ENCODE peak calls at places on chromosome 15, in five cellular contexts. P is NCI-H1105 treated with DMSO at 0.1 percent for 48 hours; D is T-helper 2 cell; M is activated CD8-positive, alpha-beta T cell treated with anti-CD3 and anti-CD28 coated beads for 36 hours; K is astrocyte of the spinal cord. T is an unnamed sample.

GRCh38 chr15:80893777-80894176 is 95.8 kb downstream of the MESD start:
- DNase-seq in K (no peak), M (no peak), P (no peak), D (no peak), T (no peak)

GRCh38 chr15:75123395-75123794 is 78.3 kb upstream of the C15orf39 start:
- DNase-seq in P (no peak), K (peak; percentile 86), D (no peak), M (no peak), T (peak; percentile 70)

GRCh38 chr15:72285402-72285801 is 13.0 kb upstream of the PARP6 start:
- DNase-seq in D (no peak), M (no peak), P (no peak), K (no peak), T (no peak)

GRCh38 chr15:29570121-29570930 is 251.9 kb downstream of the TJP1 start:
- DNase-seq in P (no peak), K (no peak), M (no peak), D (no peak), T (peak; percentile 18)

GRCh38 chr15:82919231-82919886 is 33.2 kb downstream of the HOMER2 start:
- DNase-seq in K (no peak), D (no peak), M (no peak), P (peak; percentile 1), T (no peak)

GRCh38 chr15:52050416-52050815 is 31.4 kb downstream of the MAPK6 start:
- DNase-seq in D (no peak), M (no peak), K (peak; percentile 38), P (no peak), T (peak; percentile 61)

GRCh38 chr15:83206971-83207621 is 527 bp downstream of the HDGFL3 start:
- DNase-seq in M (peak; percentile 43), D (no peak), P (no peak), K (peak; percentile 40), T (peak; percentile 27)

GRCh38 chr15:80550910-80551265 is 144.2 kb upstream of the ABHD17C start:
- DNase-seq in M (no peak), D (no peak), K (no peak), P (no peak), T (peak; percentile 79)

GRCh38 chr15:31434418-31435255 is 108.0 kb downstream of the KLF13 start:
- DNase-seq in M (peak; percentile 99), P (no peak), K (peak; percentile 77), D (peak; percentile 92), T (peak; percentile 80)

GRCh38 chr15:50265620-50266019 is at the start of gene HDC:
- DNase-seq in P (no peak), M (no peak), D (no peak), K (no peak), T (no peak)

GRCh38 chr15:100889359-100890058 is 9.9 kb downstream of the ALDH1A3 start:
- DNase-seq in P (no peak), M (no peak), D (no peak), K (peak; percentile 78), T (peak; percentile 85)

GRCh38 chr15:81235276-81235675 is 38.6 kb downstream of the IL16 start:
- DNase-seq in P (no peak), M (no peak), K (peak; percentile 4), D (no peak), T (no peak)

GRCh38 chr15:76366714-76367113 is 30.1 kb downstream of the ISL2 start:
- DNase-seq in M (no peak), D (no peak), P (peak; percentile 51), K (no peak), T (no peak)

GRCh38 chr15:63050737-63051700 is 8.5 kb downstream of the TPM1 start:
- DNase-seq in P (peak; percentile 57), M (no peak), K (peak; percentile 83), D (no peak), T (peak; percentile 72)

T was measured in choroid plexus epithelial cell.